ENCODE peak calls at places on chromosomes 2 and 18, in six cellular contexts. E, O, K, A, Z and C are unnamed samples.

GRCh38 chr18:73674466-73674865 is 473.2 kb downstream of the FBXO15 start:
- DNase-seq in O (no peak), K (no peak), Z (no peak), E (no peak), A (no peak), C (no peak)

GRCh38 chr2:230842473-230842872 is 22.3 kb upstream of the ITM2C start:
- DNase-seq in A (no peak), K (no peak), E (no peak), O (peak; percentile 40), Z (no peak), C (no peak)

GRCh38 chr18:65380986-65381385 is 369.8 kb upstream of the CDH7 start:
- DNase-seq in Z (no peak), K (no peak), E (no peak), A (no peak), O (no peak), C (no peak)

GRCh38 chr18:74148543-74149070 is 284 bp downstream of the TIMM21 start:
- DNase-seq in Z (no peak), A (no peak), E (no peak), O (no peak), K (no peak), C (no peak)

GRCh38 chr2:38750011-38750792 is 959 bp downstream of the SRSF7 start:
- DNase-seq in A (peak; percentile 53), O (peak; percentile 72), E (peak; percentile 43), K (peak; percentile 76), Z (peak; percentile 65), C (no peak)

GRCh38 chr18:74184875-74185274 is 36.6 kb downstream of the TIMM21 start:
- DNase-seq in Z (no peak), K (no peak), A (no peak), E (no peak), O (no peak), C (no peak)

GRCh38 chr2:109365131-109365530 is 236.1 kb downstream of the SH3RF3 start:
- DNase-seq in O (no peak), A (no peak), K (no peak), E (no peak), Z (no peak), C (no peak)

GRCh38 chr18:35055726-35056125 is 14.5 kb downstream of the MAPRE2 start:
- DNase-seq in Z (no peak), E (no peak), A (no peak), O (no peak), K (no peak), C (no peak)

GRCh38 chr2:31205186-31205585 is 12.1 kb downstream of the CAPN14 start:
- DNase-seq in O (no peak), Z (no peak), E (no peak), A (no peak), K (no peak), C (no peak)

GRCh38 chr2:202375006-202375610 is 1.0 kb upstream of the BMPR2 start:
- DNase-seq in Z (peak; percentile 52), E (peak; percentile 34), A (peak; percentile 52), O (peak; percentile 57), K (no peak), C (peak; percentile 61)

GRCh38 chr2:160576054-160576499 is 82.5 kb upstream of the RBMS1 start:
- DNase-seq in O (no peak), Z (no peak), K (no peak), E (no peak), A (no peak), C (no peak)

GRCh38 chr2:96692094-96692971 is 47.5 kb downstream of the LMAN2L start:
- DNase-seq in O (no peak), E (no peak), Z (no peak), K (no peak), A (no peak), C (no peak)

GRCh38 chr2:101961287-101962242 is 30.2 kb upstream of the IL1R2 start:
- DNase-seq in E (peak; percentile 73), Z (peak; percentile 93), A (peak; percentile 54), K (no peak), O (peak; percentile 68), C (peak; percentile 59)

GRCh38 chr2:42082026-42082425 is 34.2 kb downstream of the PKDCC start:
- DNase-seq in A (no peak), K (no peak), E (no peak), O (no peak), Z (no peak), C (no peak)

GRCh38 chr18:49931179-49931578 is 117.8 kb upstream of the ACAA2 start:
- DNase-seq in E (no peak), A (no peak), K (no peak), O (no peak), Z (no peak), C (no peak)

GRCh38 chr2:160141419-160141818 is 58.7 kb downstream of the ITGB6 start:
- DNase-seq in E (no peak), A (no peak), Z (no peak), O (no peak), K (no peak), C (no peak)

GRCh38 chr2:68134554-68134953 is 23.1 kb upstream of the PNO1 start:
- DNase-seq in O (peak; percentile 71), K (peak; percentile 27), Z (no peak), E (no peak), A (no peak), C (no peak)

GRCh38 chr2:42196403-42197267 is 27.5 kb downstream of the EML4 start:
- DNase-seq in O (peak; percentile 48), E (no peak), Z (peak; percentile 28), K (peak; percentile 67), A (peak; percentile 71), C (peak; percentile 68)

GRCh38 chr2:26846881-26847662 is 860 bp upstream of the DPYSL5 start:
- DNase-seq in A (no peak), O (no peak), E (no peak), K (no peak), Z (no peak), C (no peak)

GRCh38 chr2:1483551-1483950 is 70.3 kb downstream of the TPO start:
- DNase-seq in Z (no peak), A (no peak), E (no peak), K (no peak), O (no peak), C (no peak)

GRCh38 chr2:161990741-161991140 is 83.3 kb downstream of the DPP4 start:
- DNase-seq in K (no peak), E (no peak), A (no peak), Z (no peak), O (no peak), C (peak; percentile 14)

GRCh38 chr2:136116813-136117390 is 1.0 kb downstream of the CXCR4 start:
- DNase-seq in Z (no peak), A (no peak), O (peak; percentile 44), K (no peak), E (no peak), C (no peak)

GRCh38 chr2:100126172-100126571 is 16.2 kb downstream of the AFF3 start:
- DNase-seq in K (no peak), A (no peak), O (no peak), Z (no peak), E (no peak), C (no peak)

GRCh38 chr2:226115102-226115831 is 684.4 kb downstream of the IRS1 start:
- DNase-seq in K (no peak), E (no peak), O (no peak), Z (no peak), A (no peak), C (no peak)

GRCh38 chr2:46863895-46864294 is 51.7 kb downstream of the MCFD2 start:
- DNase-seq in O (no peak), K (no peak), E (no peak), Z (no peak), A (no peak), C (no peak)

GRCh38 chr2:98543842-98544241 is 64.5 kb downstream of the COA5 start:
- DNase-seq in O (no peak), E (no peak), Z (peak; percentile 11), K (no peak), A (no peak), C (no peak)

GRCh38 chr2:98545591-98545990 is 62.7 kb downstream of the COA5 start:
- DNase-seq in K (no peak), Z (peak; percentile 2), O (no peak), E (no peak), A (no peak), C (no peak)

GRCh38 chr2:98547092-98547798 is 61.1 kb downstream of the COA5 start:
- DNase-seq in A (no peak), E (no peak), Z (peak; percentile 4), K (no peak), O (no peak), C (no peak)

GRCh38 chr2:98543214-98543613 is 65.1 kb downstream of the COA5 start:
- DNase-seq in A (no peak), K (no peak), Z (peak; percentile 2), E (no peak), O (no peak), C (no peak)

DNA sequence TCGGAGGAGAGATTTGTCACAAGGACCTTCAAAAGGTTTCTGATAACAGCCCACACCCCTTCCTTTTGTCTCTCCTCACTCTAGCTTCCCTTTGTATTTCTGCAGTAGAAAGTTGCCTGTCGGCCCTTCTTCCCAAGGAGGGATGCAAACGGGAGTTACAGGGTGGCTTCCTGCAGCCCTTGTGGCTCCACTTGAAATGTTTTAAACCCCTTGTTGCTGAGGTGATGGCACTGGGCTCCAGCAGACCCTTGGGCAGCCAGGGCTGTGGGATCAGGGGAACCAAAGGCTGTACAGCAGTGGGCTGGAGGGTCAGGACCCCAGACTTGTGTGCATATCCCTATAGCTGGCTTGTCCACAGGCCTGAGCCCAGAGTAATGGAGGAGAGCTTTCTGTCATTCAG is 62.1 kb downstream of the COA5 start:
- DNase-seq in A (no peak), O (no peak), E (no peak), K (no peak), Z (peak; percentile 9), C (no peak)
- H3K36me3 ChIP-seq in A (peaks cover 4% of the 10 kb centered on the region), O (no peaks in the 10 kb centered on the region), E (peaks cover 4% of the 10 kb centered on the region), K (peaks cover 29% of the 10 kb centered on the region), Z (peaks cover 71% of the 10 kb centered on the region), C (peaks cover 2% of the 10 kb centered on the region)

GRCh38 chr2:216694201-216694825 is 1.0 kb downstream of the IGFBP5 start:
- DNase-seq in O (peak; percentile 39), Z (peak; percentile 67), A (peak; percentile 54), K (no peak), E (peak; percentile 43), C (no peak)
- H3K27me3 ChIP-seq in O (peaks cover 89% of the 10 kb centered on the region), Z (no peaks in the 10 kb centered on the region), A (peaks cover 33% of the 10 kb centered on the region), K (no peaks in the 10 kb centered on the region), E (peaks cover 8% of the 10 kb centered on the region), C (no peaks in the 10 kb centered on the region)

GRCh38 chr18:63238711-63239110 is 80.9 kb downstream of the BCL2 start:
- DNase-seq in E (no peak), K (no peak), O (no peak), A (no peak), Z (no peak), C (no peak)
- H3K4me3 ChIP-seq in E (no peak overlapping the region), K (no peak overlapping the region), O (no peak overlapping the region), A (no peak overlapping the region), Z (no peak overlapping the region), C (no peak overlapping the region)

GRCh38 chr2:228518-229278 is 35.1 kb downstream of the SH3YL1 start:
- DNase-seq in E (no peak), O (no peak), Z (no peak), A (no peak), K (no peak), C (no peak)

GRCh38 chr2:233034-233433 is 30.8 kb downstream of the SH3YL1 start:
- DNase-seq in O (no peak), Z (no peak), E (no peak), A (no peak), K (no peak), C (no peak)

GRCh38 chr2:234421-234820 is 29.4 kb downstream of the SH3YL1 start:
- DNase-seq in O (no peak), Z (no peak), K (no peak), E (no peak), A (no peak), C (no peak)

GRCh38 chr2:228115-228514 is 35.7 kb downstream of the SH3YL1 start:
- DNase-seq in K (no peak), Z (no peak), A (peak; percentile 34), O (no peak), E (no peak), C (no peak)

GRCh38 chr2:231521-232185 is 32.2 kb downstream of the SH3YL1 start:
- DNase-seq in E (no peak), Z (no peak), K (no peak), A (no peak), O (no peak), C (no peak)
- H3K36me3 ChIP-seq in E (no peaks in the 10 kb centered on the region), Z (peaks cover 28% of the 10 kb centered on the region), K (no peaks in the 10 kb centered on the region), A (peaks cover 8% of the 10 kb centered on the region), O (no peaks in the 10 kb centered on the region), C (no peaks in the 10 kb centered on the region)